ENCODE peak calls at places on chromosomes 6 and 20, in six cellular contexts. P is NCI-H460, A is right cardiac atrium, N is neuronal stem cell, S is IMR-90, K is colonic mucosa. T is an unnamed sample.

GRCh38 chr6:17013701-17014100 is 88.1 kb upstream of the STMND1 start:
- DNase-seq in A (no peak), N (no peak), S (peak), K (no peak), P (no peak), T (no peak)

GRCh38 chr20:39429716-39430115 is 467.6 kb downstream of the DHX35 start:
- DNase-seq in A (peak), S (no peak), P (no peak), K (no peak), N (no peak), T (peak)

GRCh38 chr6:26493258-26493657 is 6.8 kb upstream of the BTN1A1 start:
- DNase-seq in A (no peak), N (no peak), K (no peak), P (no peak), S (peak), T (peak)

GRCh38 chr6:11961923-11962322 is 50.2 kb upstream of the HIVEP1 start:
- DNase-seq in P (no peak), N (no peak), A (no peak), S (no peak), K (no peak), T (no peak)

GRCh38 chr6:30200551-30201281 is 12.5 kb downstream of the TRIM26 start:
- DNase-seq in P (no peak), N (no peak), K (no peak), S (no peak), A (no peak), T (peak)

GRCh38 chr6:46395530-46395929 is 95.7 kb downstream of the RCAN2 start:
- DNase-seq in A (no peak), P (no peak), K (no peak), N (no peak), S (no peak), T (no peak)

GRCh38 chr6:103800131-103800670 is 1059.5 kb downstream of the HACE1 start:
- DNase-seq in S (no peak), K (no peak), A (no peak), P (no peak), N (no peak), T (no peak)

GRCh38 chr20:31685853-31686641 is 36.6 kb downstream of the BCL2L1 start:
- DNase-seq in S (no peak), A (no peak), K (no peak), P (no peak), N (no peak), T (no peak)

GRCh38 chr6:36856277-36856676 is 17.0 kb upstream of the CPNE5 start:
- DNase-seq in S (no peak), K (no peak), A (peak), N (no peak), P (no peak), T (no peak)

GRCh38 chr6:53426544-53427270 is 78.0 kb upstream of the ELOVL5 start:
- DNase-seq in P (no peak), A (no peak), S (no peak), K (no peak), N (no peak), T (no peak)

GRCh38 chr6:49453221-49453620 is 9.8 kb downstream of the MMUT start:
- DNase-seq in N (no peak), K (no peak), S (no peak), A (no peak), P (peak), T (no peak)

GRCh38 chr6:317452-318144 is 25.3 kb downstream of the DUSP22 start:
- DNase-seq in K (no peak), P (no peak), A (peak), S (no peak), N (no peak), T (no peak)

GRCh38 chr6:170516783-170517616 is 36.1 kb downstream of the PSMB1 start:
- DNase-seq in K (peak), A (peak), N (peak), S (peak), P (peak), T (peak)

GRCh38 chr20:57877131-57877784 is 167.4 kb upstream of the PMEPA1 start:
- DNase-seq in P (no peak), K (no peak), S (no peak), A (no peak), N (no peak), T (no peak)

GRCh38 chr6:82243886-82244285 is 3.7 kb downstream of the IBTK start:
- DNase-seq in S (no peak), A (no peak), N (no peak), P (no peak), K (no peak), T (no peak)

GRCh38 chr20:18005170-18005989 is 36.6 kb downstream of the MGME1 start:
- DNase-seq in N (no peak), K (no peak), A (no peak), S (no peak), P (no peak), T (no peak)

GRCh38 chr6:34462561-34462971 is 3.3 kb upstream of the PACSIN1 start:
- DNase-seq in P (peak), K (peak), S (no peak), N (no peak), A (peak), T (peak)

GRCh38 chr6:130829333-130829910 is 2.2 kb downstream of the SMLR1 start:
- DNase-seq in K (no peak), A (no peak), P (no peak), N (no peak), S (no peak), T (no peak)